ENCODE peak calls at places on chromosomes 1 and 21, in five cellular contexts. I is GM06990, R is A549, U is cardiac muscle cell, H is AG09309. Y is an unnamed sample.

GRCh38 chr1:8023287-8023994 is 2.7 kb downstream of the ERRFI1 start:
- DNase-seq in I (no peak), R (no peak), U (no peak), H (no peak), Y (no peak)

GRCh38 chr21:42578034-42578433 is 64.4 kb downstream of the SLC37A1 start:
- DNase-seq in I (no peak), R (no peak), U (no peak), H (no peak), Y (no peak)

GRCh38 chr1:31869473-31869872 is 53.7 kb upstream of the SPOCD1 start:
- DNase-seq in I (no peak), R (no peak), U (no peak), H (no peak), Y (no peak)

GRCh38 chr1:6102227-6102845 is 56.6 kb downstream of the KCNAB2 start:
- DNase-seq in I (no peak), R (no peak), U (no peak), H (no peak), Y (peak; percentile 4)

GRCh38 chr1:1426961-1427934 is 6.2 kb upstream of the ANKRD65 start:
- DNase-seq in I (no peak), R (no peak), U (peak; percentile 54), H (no peak), Y (peak; percentile 75)

GRCh38 chr21:32364801-32365200 is 28.0 kb downstream of the URB1 start:
- DNase-seq in I (no peak), R (no peak), U (no peak), H (no peak), Y (no peak)

GRCh38 chr1:9798236-9799130 is 25.3 kb downstream of the CLSTN1 start:
- DNase-seq in I (no peak), R (no peak), U (no peak), H (peak; percentile 78), Y (no peak)

GRCh38 chr1:33045814-33046213 is 9.1 kb upstream of the AK2 start:
- DNase-seq in I (no peak), R (no peak), U (no peak), H (no peak), Y (no peak)

GRCh38 chr1:161242313-161242712 is 4.3 kb upstream of the NR1I3 start:
- DNase-seq in I (no peak), R (no peak), U (no peak), H (no peak), Y (no peak)

GRCh38 chr1:214422137-214422671 is 129.2 kb downstream of the PTPN14 start:
- DNase-seq in I (no peak), R (no peak), U (no peak), H (no peak), Y (no peak)

GRCh38 chr1:231603598-231604275 is 22.9 kb upstream of the DISC1 start:
- DNase-seq in I (peak; percentile 28), R (peak; percentile 57), U (peak; percentile 59), H (no peak), Y (peak; percentile 29)

GRCh38 chr1:209107535-209107934 is 476.0 kb upstream of the CAMK1G start:
- DNase-seq in I (peak; percentile 68), R (no peak), U (no peak), H (no peak), Y (no peak)

DNA sequence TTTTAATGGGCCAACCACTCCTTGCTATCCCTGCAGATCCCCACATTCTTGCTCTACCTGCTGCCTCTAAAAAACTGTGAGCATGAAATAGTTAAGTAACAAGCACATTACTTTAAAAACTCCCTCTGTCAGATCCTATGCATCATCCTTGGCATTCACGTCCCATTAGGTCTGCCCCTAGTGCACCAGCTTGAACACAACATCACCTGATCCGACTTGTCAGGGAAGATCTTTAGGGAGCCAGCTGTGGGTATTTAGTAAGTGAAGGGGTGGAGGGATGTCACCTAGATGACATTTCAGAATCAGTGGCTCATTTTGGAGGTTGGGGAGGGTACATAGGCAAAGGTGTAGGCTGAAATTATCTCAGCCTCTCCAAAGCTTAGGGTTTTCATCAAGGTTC is 33.5 kb downstream of the RXRG start:
- DNase-seq in I (no peak), R (no peak), U (no peak), H (no peak), Y (no peak)
- TF ChIP-seq CTCF in I (no peak), R (no peak), U (no peak), H (no peak), Y (no peak)

GRCh38 chr1:11284784-11285183 is 11.8 kb downstream of the UBIAD1 start:
- DNase-seq in I (no peak), R (no peak), U (no peak), H (no peak), Y (no peak)

GRCh38 chr1:11286735-11287410 is 13.9 kb downstream of the UBIAD1 start:
- DNase-seq in I (no peak), R (no peak), U (no peak), H (no peak), Y (no peak)

GRCh38 chr1:11289064-11289463 is 16.1 kb downstream of the UBIAD1 start:
- DNase-seq in I (no peak), R (no peak), U (peak; percentile 3), H (no peak), Y (no peak)

GRCh38 chr1:11283148-11283547 is 10.2 kb downstream of the UBIAD1 start:
- DNase-seq in I (no peak), R (no peak), U (no peak), H (no peak), Y (no peak)

GRCh38 chr1:11285883-11286734 is 13.1 kb downstream of the UBIAD1 start:
- DNase-seq in I (no peak), R (no peak), U (peak; percentile 11), H (no peak), Y (no peak)
- TF ChIP-seq CTCF in I (no peak), R (peak; percentile 34), U (peak; percentile 36), H (peak; percentile 23), Y (no peak)

GRCh38 chr1:22142315-22143064 is 407 bp downstream of the WNT4 start:
- DNase-seq in I (no peak), R (peak; percentile 25), U (peak; percentile 53), H (no peak), Y (peak; percentile 54)
- TF ChIP-seq CTCF in I (no peak), R (no peak), U (no peak), H (no peak), Y (no peak)

DNA sequence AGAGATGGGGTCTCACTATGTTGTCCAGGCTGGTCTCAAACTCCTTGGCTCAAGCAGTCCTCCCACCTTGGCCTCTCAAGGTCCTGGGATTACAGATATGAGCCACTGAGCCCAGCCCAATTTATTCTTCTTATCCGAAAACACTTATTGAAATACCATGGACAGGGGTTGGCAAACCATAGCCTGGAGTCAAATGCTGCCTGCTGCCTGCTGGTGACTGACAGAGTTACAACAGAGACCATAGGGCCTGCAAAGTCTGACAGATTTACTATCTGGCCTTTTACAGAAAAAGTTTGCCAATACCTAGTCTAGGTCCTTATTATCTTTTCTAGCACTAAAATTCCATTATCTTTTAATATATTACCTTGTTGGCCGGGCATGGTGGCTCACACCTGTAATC is 87.1 kb upstream of the ZNF281 start:
- DNase-seq in I (no peak), R (no peak), U (no peak), H (no peak), Y (no peak)
- TF ChIP-seq CTCF in I (no peak), R (no peak), U (peak; percentile 8), H (no peak), Y (no peak)

GRCh38 chr1:41282679-41283317 is 40.7 kb upstream of the SCMH1 start:
- DNase-seq in I (peak; percentile 15), R (peak; percentile 45), U (peak; percentile 60), H (no peak), Y (peak; percentile 71)
- TF ChIP-seq CTCF in I (peak; percentile 92), R (peak; percentile 64), U (peak; percentile 97), H (peak; percentile 97), Y (peak; percentile 82)

DNA sequence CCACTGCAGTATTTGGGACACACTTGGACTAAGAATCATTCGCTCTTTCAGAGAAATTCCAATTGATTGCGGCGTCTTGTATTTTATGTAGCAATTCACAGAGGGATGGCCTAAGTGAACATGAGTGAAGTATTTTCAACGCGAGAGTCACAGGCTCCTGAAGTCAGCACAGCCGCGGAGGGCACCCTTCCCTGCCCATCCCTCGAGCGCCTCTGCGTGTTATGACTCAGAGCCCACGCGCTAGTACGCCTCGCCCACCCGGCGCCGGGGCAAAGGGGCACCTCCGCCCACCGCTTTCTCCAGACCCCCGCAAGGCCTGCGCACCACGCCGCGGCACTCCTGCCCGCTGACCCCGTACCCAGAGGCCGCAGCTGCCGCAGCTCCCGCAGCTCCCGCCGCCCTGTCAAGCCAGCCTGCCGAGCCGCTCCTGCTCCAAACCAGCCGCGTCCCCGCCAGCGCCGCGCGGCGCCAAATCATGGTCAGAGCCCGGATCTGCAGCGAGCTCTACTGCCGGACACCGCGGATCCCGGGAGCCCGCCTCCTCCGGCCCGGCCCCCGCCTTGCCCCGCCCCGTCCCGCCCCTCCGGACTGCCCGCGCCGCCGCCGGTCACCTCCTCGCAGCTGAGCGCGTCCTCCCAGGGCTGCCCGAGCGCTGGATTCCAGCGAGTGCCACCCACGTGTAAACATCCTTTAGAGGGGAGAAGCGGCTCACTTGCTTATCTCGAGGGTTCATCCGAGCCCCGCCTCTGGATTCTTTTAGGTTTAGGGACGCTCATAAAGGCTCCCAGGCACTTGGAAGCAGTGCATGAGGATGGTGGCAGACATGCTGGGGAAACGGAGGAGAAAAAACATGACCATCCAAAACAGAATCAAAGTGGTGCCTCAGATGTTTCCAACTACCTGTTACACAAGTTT is at the start of gene GLRX2:
- DNase-seq in I (peak; percentile 86), R (peak; percentile 89), U (peak; percentile 91), H (no peak), Y (peak; percentile 90)
- TF ChIP-seq CTCF in I (no peak), R (no peak), U (no peak), H (no peak), Y (no peak)

GRCh38 chr1:80656011-80656627 is 1144.6 kb upstream of the ADGRL2 start:
- DNase-seq in I (no peak), R (peak; percentile 37), U (peak; percentile 49), H (no peak), Y (peak; percentile 3)
- TF ChIP-seq CTCF in I (peak; percentile 25), R (peak; percentile 13), U (no peak), H (no peak), Y (peak; percentile 49)

GRCh38 chr21:37060296-37060695 is 12.6 kb downstream of the PIGP start:
- DNase-seq in I (no peak), R (peak; percentile 78), U (peak; percentile 28), H (peak; percentile 88), Y (peak; percentile 22)
- TF ChIP-seq CTCF in I (no peak), R (no peak), U (peak; percentile 25), H (peak; percentile 22), Y (no peak)

DNA sequence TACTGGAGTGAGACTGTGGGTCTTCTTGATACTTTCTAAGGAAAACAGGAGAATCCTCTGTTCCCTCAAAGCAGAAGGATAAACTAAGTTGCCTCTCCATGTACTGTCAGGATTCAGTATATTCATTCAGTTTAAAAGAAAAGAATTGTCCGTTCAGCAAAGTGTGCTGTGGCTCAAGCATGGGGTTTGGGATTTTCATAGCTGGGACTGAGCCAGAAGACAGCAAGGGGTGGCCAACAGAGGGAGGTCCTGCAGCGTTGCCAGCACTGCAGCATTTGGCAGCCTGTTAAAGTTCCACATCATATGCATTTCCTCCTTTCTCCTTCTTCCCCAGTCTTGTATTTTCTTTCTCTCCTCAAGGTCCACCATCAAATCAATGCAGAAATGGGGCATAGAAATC is 75.1 kb downstream of the DTL start:
- DNase-seq in I (no peak), R (no peak), U (peak; percentile 16), H (no peak), Y (no peak)
- TF ChIP-seq CTCF in I (no peak), R (no peak), U (peak; percentile 48), H (peak; percentile 24), Y (no peak)